ENCODE peak calls at places on chromosome 13, in eight cellular contexts. One of them, this sample, is unnamed.

GRCh38 chr13:52665325-52665724 is 12.7 kb downstream of the SUGT1 start:
- DNase-seq in posterior vena cava: no peak
- DNase-seq in HT1080: peak
- DNase-seq in WERI-Rb-1: no peak
- DNase-seq in AG10803: peak
- DNase-seq in T-helper 2 cell: peak
- DNase-seq in left ventricle myocardium superior: no peak
- DNase-seq in stomach: no peak
- DNase-seq in this sample: peak

GRCh38 chr13:19864018-19864338 is 529 bp upstream of the ZMYM5 start:
- DNase-seq in posterior vena cava: peak
- DNase-seq in AG10803: peak
- DNase-seq in left ventricle myocardium superior: peak
- DNase-seq in HT1080: no peak
- DNase-seq in T-helper 2 cell: peak
- DNase-seq in WERI-Rb-1: peak
- DNase-seq in stomach: peak
- DNase-seq in this sample: peak

GRCh38 chr13:43444085-43444484 is 342.7 kb downstream of the ENOX1 start:
- DNase-seq in HT1080: no peak
- DNase-seq in T-helper 2 cell: no peak
- DNase-seq in posterior vena cava: no peak
- DNase-seq in stomach: no peak
- DNase-seq in left ventricle myocardium superior: no peak
- DNase-seq in WERI-Rb-1: no peak
- DNase-seq in AG10803: no peak
- DNase-seq in this sample: no peak

GRCh38 chr13:63605403-63605802 is 2189.8 kb upstream of the PCDH20 start:
- DNase-seq in posterior vena cava: no peak
- DNase-seq in stomach: no peak
- DNase-seq in AG10803: no peak
- DNase-seq in HT1080: no peak
- DNase-seq in WERI-Rb-1: no peak
- DNase-seq in left ventricle myocardium superior: no peak
- DNase-seq in T-helper 2 cell: no peak
- DNase-seq in this sample: no peak

GRCh38 chr13:27264181-27264580 is 6.4 kb upstream of the RASL11A start:
- DNase-seq in posterior vena cava: no peak
- DNase-seq in T-helper 2 cell: no peak
- DNase-seq in WERI-Rb-1: no peak
- DNase-seq in HT1080: peak
- DNase-seq in left ventricle myocardium superior: no peak
- DNase-seq in AG10803: peak
- DNase-seq in stomach: no peak
- DNase-seq in this sample: peak

GRCh38 chr13:71828564-71828963 is 38.4 kb downstream of the DACH1 start:
- DNase-seq in WERI-Rb-1: no peak
- DNase-seq in T-helper 2 cell: no peak
- DNase-seq in AG10803: no peak
- DNase-seq in left ventricle myocardium superior: no peak
- DNase-seq in HT1080: no peak
- DNase-seq in stomach: no peak
- DNase-seq in posterior vena cava: no peak
- DNase-seq in this sample: no peak

GRCh38 chr13:23979361-23980159 is 82.3 kb upstream of the C1QTNF9B start:
- DNase-seq in T-helper 2 cell: peak
- DNase-seq in AG10803: peak
- DNase-seq in left ventricle myocardium superior: peak
- DNase-seq in HT1080: peak
- DNase-seq in posterior vena cava: peak
- DNase-seq in WERI-Rb-1: peak
- DNase-seq in stomach: peak
- DNase-seq in this sample: peak

GRCh38 chr13:60448907-60449510 is 52.0 kb downstream of the TDRD3 start:
- DNase-seq in T-helper 2 cell: no peak
- DNase-seq in posterior vena cava: no peak
- DNase-seq in left ventricle myocardium superior: no peak
- DNase-seq in AG10803: peak
- DNase-seq in WERI-Rb-1: peak
- DNase-seq in stomach: no peak
- DNase-seq in HT1080: peak
- DNase-seq in this sample: peak

GRCh38 chr13:100014621-100015020 is 33.0 kb downstream of the ZIC2 start:
- DNase-seq in HT1080: no peak
- DNase-seq in WERI-Rb-1: no peak
- DNase-seq in T-helper 2 cell: no peak
- DNase-seq in AG10803: no peak
- DNase-seq in stomach: no peak
- DNase-seq in posterior vena cava: no peak
- DNase-seq in left ventricle myocardium superior: no peak
- DNase-seq in this sample: no peak

GRCh38 chr13:39269411-39269810 is 231.2 kb downstream of the NHLRC3 start:
- DNase-seq in left ventricle myocardium superior: no peak
- DNase-seq in HT1080: no peak
- DNase-seq in stomach: no peak
- DNase-seq in AG10803: no peak
- DNase-seq in posterior vena cava: no peak
- DNase-seq in T-helper 2 cell: no peak
- DNase-seq in WERI-Rb-1: no peak
- DNase-seq in this sample: no peak

GRCh38 chr13:31131470-31131961 is 30.2 kb downstream of the HSPH1 start:
- DNase-seq in posterior vena cava: no peak
- DNase-seq in HT1080: no peak
- DNase-seq in T-helper 2 cell: no peak
- DNase-seq in AG10803: no peak
- DNase-seq in stomach: no peak
- DNase-seq in WERI-Rb-1: no peak
- DNase-seq in left ventricle myocardium superior: no peak
- DNase-seq in this sample: no peak

GRCh38 chr13:67437246-67437645 is 207.1 kb upstream of the PCDH9 start:
- DNase-seq in WERI-Rb-1: no peak
- DNase-seq in posterior vena cava: no peak
- DNase-seq in HT1080: no peak
- DNase-seq in stomach: no peak
- DNase-seq in left ventricle myocardium superior: no peak
- DNase-seq in AG10803: no peak
- DNase-seq in T-helper 2 cell: no peak
- DNase-seq in this sample: peak

GRCh38 chr13:44620057-44620456 is 43.9 kb upstream of the TSC22D1 start:
- DNase-seq in posterior vena cava: no peak
- DNase-seq in WERI-Rb-1: no peak
- DNase-seq in AG10803: peak
- DNase-seq in stomach: no peak
- DNase-seq in left ventricle myocardium superior: no peak
- DNase-seq in T-helper 2 cell: no peak
- DNase-seq in HT1080: peak
- DNase-seq in this sample: no peak

GRCh38 chr13:97108535-97108910 is 113.6 kb upstream of the MBNL2 start:
- DNase-seq in WERI-Rb-1: no peak
- DNase-seq in HT1080: peak
- DNase-seq in left ventricle myocardium superior: no peak
- DNase-seq in AG10803: peak
- DNase-seq in posterior vena cava: no peak
- DNase-seq in stomach: no peak
- DNase-seq in T-helper 2 cell: no peak
- DNase-seq in this sample: no peak

GRCh38 chr13:69597088-69597487 is 510.5 kb upstream of the ATXN8OS start:
- DNase-seq in left ventricle myocardium superior: no peak
- DNase-seq in WERI-Rb-1: no peak
- DNase-seq in HT1080: no peak
- DNase-seq in stomach: no peak
- DNase-seq in posterior vena cava: no peak
- DNase-seq in AG10803: no peak
- DNase-seq in T-helper 2 cell: no peak
- DNase-seq in this sample: no peak

GRCh38 chr13:51330741-51331140 is 8.8 kb upstream of the SERPINE3 start:
- DNase-seq in stomach: no peak
- DNase-seq in T-helper 2 cell: no peak
- DNase-seq in posterior vena cava: no peak
- DNase-seq in left ventricle myocardium superior: no peak
- DNase-seq in HT1080: peak
- DNase-seq in AG10803: peak
- DNase-seq in WERI-Rb-1: no peak
- DNase-seq in this sample: no peak

GRCh38 chr13:52994051-52994450 is 34.6 kb upstream of the OLFM4 start:
- DNase-seq in stomach: no peak
- DNase-seq in left ventricle myocardium superior: no peak
- DNase-seq in AG10803: no peak
- DNase-seq in HT1080: no peak
- DNase-seq in T-helper 2 cell: no peak
- DNase-seq in WERI-Rb-1: no peak
- DNase-seq in posterior vena cava: no peak
- DNase-seq in this sample: no peak

GRCh38 chr13:29953542-29953941 is 103.1 kb upstream of the UBL3 start:
- DNase-seq in posterior vena cava: no peak
- DNase-seq in left ventricle myocardium superior: no peak
- DNase-seq in stomach: no peak
- DNase-seq in AG10803: peak
- DNase-seq in HT1080: no peak
- DNase-seq in WERI-Rb-1: no peak
- DNase-seq in T-helper 2 cell: no peak
- DNase-seq in this sample: no peak